ENCODE peak calls at places on chromosomes 3 and 15, in nine cellular contexts. E, M, Q, C, X, K, D, O and R are unnamed samples.
A peak's percentile ranks its signal among the peaks of the same experiment; 100 is the strongest.

GRCh38 chr3:125310623-125311076 is 64.5 kb downstream of the ZNF148 start:
- DNase-seq in E (no peak), M (no peak), Q (no peak), C (no peak), X (no peak), K (no peak), D (no peak), O (no peak), R (no peak)

GRCh38 chr3:120143676-120144075 is 49.4 kb upstream of the GSK3B start:
- DNase-seq in E (no peak), M (no peak), Q (no peak), C (no peak), X (no peak), K (no peak), D (no peak), O (no peak), R (no peak)

GRCh38 chr3:110881069-110881468 is 190.5 kb upstream of the NECTIN3 start:
- DNase-seq in E (no peak), M (peak; percentile 61), Q (peak; percentile 56), C (no peak), X (peak; percentile 54), K (peak; percentile 45), D (peak; percentile 33), O (no peak), R (peak; percentile 68)

GRCh38 chr3:102083971-102084370 is 234.7 kb downstream of the NFKBIZ start:
- DNase-seq in E (no peak), M (peak; percentile 65), Q (no peak), C (no peak), X (peak; percentile 77), K (no peak), D (no peak), O (no peak), R (no peak)

GRCh38 chr3:111989061-111989678 is 9.6 kb upstream of the TAGLN3 start:
- DNase-seq in E (peak; percentile 47), M (peak; percentile 69), Q (peak; percentile 74), C (no peak), X (peak; percentile 80), K (no peak), D (no peak), O (no peak), R (no peak)

GRCh38 chr3:134827213-134827612 is 32.2 kb downstream of the EPHB1 start:
- DNase-seq in E (no peak), M (no peak), Q (no peak), C (no peak), X (no peak), K (no peak), D (no peak), O (no peak), R (no peak)

GRCh38 chr3:153246805-153247204 is 84.8 kb downstream of the RAP2B start:
- DNase-seq in E (no peak), M (peak; percentile 89), Q (no peak), C (no peak), X (peak; percentile 89), K (no peak), D (no peak), O (no peak), R (no peak)

GRCh38 chr3:53231532-53232511 is 24.0 kb downstream of the TKT start:
- DNase-seq in E (no peak), M (no peak), Q (no peak), C (no peak), X (no peak), K (peak; percentile 21), D (no peak), O (no peak), R (no peak)

GRCh38 chr3:183306798-183307671 is 54.0 kb downstream of the B3GNT5 start:
- DNase-seq in E (no peak), M (peak; percentile 82), Q (no peak), C (peak; percentile 83), X (peak; percentile 62), K (peak; percentile 91), D (peak; percentile 62), O (peak; percentile 82), R (no peak)

GRCh38 chr3:146326875-146327543 is 76.1 kb upstream of the PLSCR4 start:
- DNase-seq in E (peak; percentile 25), M (peak; percentile 61), Q (peak; percentile 40), C (no peak), X (peak; percentile 82), K (no peak), D (no peak), O (no peak), R (no peak)

GRCh38 chr3:165852710-165853109 is 15.5 kb upstream of the BCHE start:
- DNase-seq in E (no peak), M (peak; percentile 45), Q (no peak), C (no peak), X (no peak), K (no peak), D (no peak), O (no peak), R (no peak)

GRCh38 chr3:165852150-165852549 is 14.9 kb upstream of the BCHE start:
- DNase-seq in E (no peak), M (no peak), Q (no peak), C (no peak), X (no peak), K (no peak), D (no peak), O (no peak), R (no peak)

GRCh38 chr3:165855581-165855980 is 18.4 kb upstream of the BCHE start:
- DNase-seq in E (no peak), M (peak; percentile 53), Q (no peak), C (no peak), X (no peak), K (no peak), D (no peak), O (no peak), R (no peak)

GRCh38 chr3:165854696-165855095 is 17.5 kb upstream of the BCHE start:
- DNase-seq in E (no peak), M (peak; percentile 27), Q (peak; percentile 73), C (no peak), X (no peak), K (no peak), D (no peak), O (no peak), R (no peak)
- TF ChIP-seq CTCF in E (peak; percentile 73), M (peak; percentile 51), Q (peak; percentile 78), C (no peak), X (peak; percentile 46), K (peak; percentile 38), D (peak; percentile 60), O (peak; percentile 34), R (peak; percentile 84)

GRCh38 chr15:101396484-101397261 is 92.8 kb downstream of the PCSK6 start:
- DNase-seq in E (no peak), M (no peak), Q (peak; percentile 14), C (peak; percentile 67), X (no peak), K (no peak), D (no peak), O (no peak), R (no peak)
- H3K4me1 ChIP-seq in E (no peaks in the 10 kb centered on the region), M (no peaks in the 10 kb centered on the region), Q (peaks cover 3% of the 10 kb centered on the region), C (no peaks in the 10 kb centered on the region), X (no peaks in the 10 kb centered on the region), K (no peaks in the 10 kb centered on the region), D (no peaks in the 10 kb centered on the region), O (no peaks in the 10 kb centered on the region), R (no peaks in the 10 kb centered on the region)

GRCh38 chr3:121998030-121998580 is 23.9 kb downstream of the ILDR1 start:
- DNase-seq in E (no peak), M (peak; percentile 51), Q (no peak), C (no peak), X (peak; percentile 56), K (no peak), D (no peak), O (no peak), R (no peak)

GRCh38 chr3:122000936-122001605 is 21.0 kb downstream of the ILDR1 start:
- DNase-seq in E (no peak), M (no peak), Q (peak; percentile 29), C (no peak), X (no peak), K (no peak), D (no peak), O (no peak), R (no peak)

GRCh38 chr3:121999931-122000330 is 22.1 kb downstream of the ILDR1 start:
- DNase-seq in E (no peak), M (no peak), Q (no peak), C (no peak), X (no peak), K (no peak), D (no peak), O (no peak), R (no peak)

GRCh38 chr3:121997372-121997771 is 24.7 kb downstream of the ILDR1 start:
- DNase-seq in E (no peak), M (no peak), Q (no peak), C (no peak), X (no peak), K (no peak), D (no peak), O (no peak), R (no peak)

GRCh38 chr3:121998588-121999473 is 23.2 kb downstream of the ILDR1 start:
- DNase-seq in E (no peak), M (no peak), Q (no peak), C (no peak), X (no peak), K (no peak), D (no peak), O (no peak), R (no peak)
- H3K27ac ChIP-seq in E (no peak overlapping the region), M (no peak overlapping the region), Q (no peak overlapping the region), C (no peak overlapping the region), X (no peak overlapping the region), K (no peak overlapping the region), D (peak overlapping the region; percentile 84), O (peak overlapping the region; percentile 5), R (no peak overlapping the region)

DNA sequence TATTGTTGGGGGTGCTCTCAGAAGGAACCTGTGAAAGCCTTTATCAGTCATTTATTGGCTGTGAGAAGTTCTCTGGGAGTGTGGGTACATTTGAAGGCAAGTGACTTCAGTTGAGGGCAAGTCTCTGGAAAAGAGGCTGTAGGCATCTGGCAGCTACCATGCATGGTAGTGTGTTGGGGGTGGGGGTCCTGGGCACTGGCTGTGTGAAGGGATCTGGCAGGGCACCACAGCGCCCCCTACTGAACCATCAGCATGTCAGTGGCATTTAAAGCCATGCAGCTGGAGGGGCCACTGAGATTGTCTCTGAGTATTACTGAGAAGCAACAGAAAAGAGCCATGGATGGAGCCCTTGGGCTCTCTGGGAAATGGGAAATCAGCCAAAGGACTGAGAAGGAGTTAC is 30.6 kb downstream of the CRTAP start:
- DNase-seq in E (no peak), M (no peak), Q (peak; percentile 85), C (no peak), X (no peak), K (no peak), D (no peak), O (no peak), R (no peak)
- TF ChIP-seq CTCF in E (peak; percentile 70), M (peak; percentile 30), Q (peak; percentile 87), C (no peak), X (peak; percentile 18), K (peak; percentile 39), D (peak; percentile 14), O (no peak), R (peak; percentile 22)

DNA sequence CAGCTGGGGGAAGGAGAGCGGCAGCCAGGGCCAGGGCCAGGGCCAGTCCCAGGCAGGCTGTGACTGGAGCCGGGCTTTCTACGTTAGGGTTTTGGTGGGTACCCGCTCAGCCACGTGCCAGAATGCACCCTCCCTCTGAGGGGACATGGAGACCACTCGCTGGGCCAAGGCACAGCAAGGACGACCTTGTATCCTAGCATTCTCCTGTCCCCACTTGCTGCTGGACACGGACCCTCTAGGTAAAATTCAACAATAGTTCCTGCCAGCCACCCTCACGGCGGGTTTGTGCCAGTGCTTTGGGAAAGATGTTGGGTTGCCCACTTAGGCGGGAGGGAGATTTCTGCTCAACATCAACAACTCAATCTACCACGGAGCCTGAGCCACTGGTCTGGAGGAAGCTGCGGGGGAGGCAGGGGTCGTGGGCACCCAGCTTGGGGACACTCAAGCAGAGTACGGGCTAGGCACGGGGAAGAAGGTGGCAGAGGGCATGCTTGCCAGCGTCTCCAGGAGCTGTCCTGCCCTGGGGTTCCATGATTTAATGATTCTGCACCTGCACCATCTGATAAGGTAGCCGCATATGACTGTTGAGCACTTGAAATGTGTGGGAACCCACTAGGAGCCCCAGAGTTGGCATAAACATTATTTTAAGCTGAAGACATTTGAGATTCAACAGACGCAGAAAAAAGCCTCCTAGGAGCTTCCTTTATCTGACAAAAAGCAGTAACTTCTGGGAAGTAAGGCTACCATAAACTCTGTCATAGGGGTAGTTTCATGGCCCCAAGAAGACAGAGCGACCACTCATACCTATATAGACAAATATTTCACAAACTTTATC is 22.5 kb upstream of the C15orf39 start:
- DNase-seq in E (no peak), M (no peak), Q (no peak), C (no peak), X (no peak), K (no peak), D (no peak), O (peak; percentile 19), R (peak; percentile 65)
- H3K4me1 ChIP-seq in E (peaks cover 35% of the 10 kb centered on the region), M (peaks cover 9% of the 10 kb centered on the region), Q (peaks cover 42% of the 10 kb centered on the region), C (peaks cover 68% of the 10 kb centered on the region), X (peaks cover 27% of the 10 kb centered on the region), K (peaks cover 52% of the 10 kb centered on the region), D (peaks cover 15% of the 10 kb centered on the region), O (peaks cover 54% of the 10 kb centered on the region), R (peaks cover 11% of the 10 kb centered on the region)